ENCODE peak calls at places on chromosomes 13 and 19, in eight cellular contexts. Z is NCI-H774; K is T-helper 1 cell; V is left colon; S is GM23338; X is stimulated activated CD8-positive, alpha-beta memory T cell treated with anti-CD3 and anti-CD28 coated beads, Interleukin-15, amount 100 ng/mL, for 4 hours; I is AML-193; Y is mesothelial cell of epicardium. P is an unnamed sample.

GRCh38 chr13:30904043-30904442 is 2.0 kb upstream of the MEDAG start:
- DNase-seq in X (no peak), S (no peak), Z (no peak), Y (no peak), K (no peak), I (no peak), V (no peak), P (no peak)

GRCh38 chr13:41971848-41972247 is 10.9 kb upstream of the VWA8 start:
- DNase-seq in X (no peak), Y (no peak), V (no peak), I (no peak), K (no peak), S (no peak), Z (no peak), P (no peak)

GRCh38 chr13:110421696-110422395 is 114.8 kb downstream of the COL4A2 start:
- DNase-seq in I (no peak), S (no peak), K (no peak), X (no peak), Z (no peak), Y (no peak), V (no peak), P (no peak)

GRCh38 chr13:110417537-110417908 is 110.4 kb downstream of the COL4A2 start:
- DNase-seq in V (no peak), X (no peak), Y (no peak), S (no peak), K (no peak), I (no peak), Z (no peak), P (no peak)

GRCh38 chr19:48806518-48806817 is 4.4 kb downstream of the BCAT2 start:
- DNase-seq in K (peak), S (peak), Z (no peak), V (no peak), I (no peak), X (no peak), Y (no peak), P (peak)

GRCh38 chr13:93305886-93306285 is 79.3 kb downstream of the GPC6 start:
- DNase-seq in I (no peak), X (no peak), V (no peak), S (no peak), Y (no peak), K (no peak), Z (no peak), P (no peak)

GRCh38 chr13:24176351-24177101 is 16.0 kb downstream of the SPATA13 start:
- DNase-seq in I (no peak), Y (no peak), V (no peak), X (no peak), Z (no peak), S (no peak), K (no peak), P (no peak)

GRCh38 chr19:43643326-43643725 is 3.7 kb upstream of the CADM4 start:
- DNase-seq in I (no peak), Z (peak), X (no peak), Y (no peak), V (no peak), K (no peak), S (no peak), P (no peak)

P was measured in naive thymus-derived CD8-positive, alpha-beta T cell.